ENCODE peak calls at places on chromosomes 6 and 20, in four cellular contexts. B is astrocyte of the spinal cord, J is GM20000, C is WERI-Rb-1. H is an unnamed sample.

GRCh38 chr6:35486005-35486925 is 10.6 kb downstream of the TEAD3 start:
- DNase-seq in B (no peak), C (peak; percentile 75), J (no peak), H (no peak)

GRCh38 chr20:57547250-57547649 is 13.7 kb upstream of the PCK1 start:
- DNase-seq in C (no peak), B (no peak), J (no peak), H (no peak)

GRCh38 chr6:34052918-34053608 is 92.8 kb downstream of the GRM4 start:
- DNase-seq in B (no peak), J (no peak), C (no peak), H (no peak)

GRCh38 chr6:41037107-41037900 is 1.7 kb downstream of the UNC5CL start:
- DNase-seq in C (no peak), B (no peak), J (no peak), H (no peak)

GRCh38 chr6:140779341-140779740 is 1353.4 kb upstream of the GJE1 start:
- DNase-seq in C (no peak), J (no peak), B (no peak), H (no peak)

GRCh38 chr20:38109657-38110524 is 55.2 kb downstream of the TGM2 start:
- DNase-seq in B (peak; percentile 95), J (no peak), C (no peak), H (no peak)

GRCh38 chr20:431012-431904 is 23.2 kb downstream of the RBCK1 start:
- DNase-seq in C (peak; percentile 85), B (peak; percentile 68), J (peak; percentile 35), H (no peak)

GRCh38 chr6:157669747-157670216 is 153.3 kb upstream of the SNX9 start:
- DNase-seq in J (no peak), C (peak; percentile 42), B (peak; percentile 73), H (no peak)

GRCh38 chr6:63440057-63440456 is 120.3 kb upstream of the LGSN start:
- DNase-seq in C (no peak), J (no peak), B (no peak), H (peak; percentile 23)

GRCh38 chr6:31883699-31884098 is 4.9 kb upstream of the SLC44A4 start:
- DNase-seq in C (no peak), J (no peak), B (no peak), H (no peak)

GRCh38 chr20:62736026-62736406 is 27.4 kb downstream of the NTSR1 start:
- DNase-seq in J (no peak), B (no peak), C (no peak), H (no peak)

GRCh38 chr6:158417760-158418098 is 105.5 kb downstream of the TULP4 start:
- DNase-seq in C (no peak), B (peak; percentile 79), J (no peak), H (no peak)

GRCh38 chr6:114194362-114195343 is 148.2 kb downstream of the HS3ST5 start:
- DNase-seq in C (no peak), B (peak; percentile 47), J (no peak), H (no peak)

GRCh38 chr6:170152111-170152926 is 138.6 kb downstream of the DLL1 start:
- DNase-seq in B (peak; percentile 31), J (no peak), C (no peak), H (no peak)

GRCh38 chr6:82740066-82740465 is 325.6 kb downstream of the UBE3D start:
- DNase-seq in C (no peak), J (no peak), B (no peak), H (no peak)

GRCh38 chr6:391559-392440 is at the start of gene IRF4:
- DNase-seq in C (no peak), J (peak; percentile 97), B (no peak), H (peak; percentile 95)

GRCh38 chr20:1330075-1330830 is 1.3 kb upstream of the SDCBP2 start:
- DNase-seq in C (no peak), J (no peak), B (no peak), H (no peak)

GRCh38 chr6:21005816-21006553 is 471.7 kb downstream of the CDKAL1 start:
- DNase-seq in C (no peak), J (no peak), B (peak; percentile 93), H (no peak)

GRCh38 chr6:105821027-105821426 is 265.1 kb upstream of the PRDM1 start:
- DNase-seq in C (no peak), B (no peak), J (no peak), H (no peak)

GRCh38 chr6:48775157-48775556 is 664.2 kb upstream of the PTCHD4 start:
- DNase-seq in C (no peak), J (no peak), B (peak; percentile 3), H (no peak)

GRCh38 chr6:1396952-1397868 is 7.8 kb downstream of the FOXF2 start:
- DNase-seq in B (peak; percentile 80), J (peak; percentile 89), C (peak; percentile 81), H (peak; percentile 87)

GRCh38 chr6:29649701-29650673 is 6.9 kb upstream of the MOG start:
- DNase-seq in C (peak; percentile 100), J (peak; percentile 94), B (peak; percentile 94), H (peak; percentile 97)

GRCh38 chr20:8464368-8464767 is 332.3 kb downstream of the PLCB1 start:
- DNase-seq in J (no peak), B (peak; percentile 19), C (no peak), H (no peak)

GRCh38 chr6:140544431-140544830 is 1170.0 kb upstream of the CITED2 start:
- DNase-seq in C (no peak), J (no peak), B (no peak), H (no peak)

DNA sequence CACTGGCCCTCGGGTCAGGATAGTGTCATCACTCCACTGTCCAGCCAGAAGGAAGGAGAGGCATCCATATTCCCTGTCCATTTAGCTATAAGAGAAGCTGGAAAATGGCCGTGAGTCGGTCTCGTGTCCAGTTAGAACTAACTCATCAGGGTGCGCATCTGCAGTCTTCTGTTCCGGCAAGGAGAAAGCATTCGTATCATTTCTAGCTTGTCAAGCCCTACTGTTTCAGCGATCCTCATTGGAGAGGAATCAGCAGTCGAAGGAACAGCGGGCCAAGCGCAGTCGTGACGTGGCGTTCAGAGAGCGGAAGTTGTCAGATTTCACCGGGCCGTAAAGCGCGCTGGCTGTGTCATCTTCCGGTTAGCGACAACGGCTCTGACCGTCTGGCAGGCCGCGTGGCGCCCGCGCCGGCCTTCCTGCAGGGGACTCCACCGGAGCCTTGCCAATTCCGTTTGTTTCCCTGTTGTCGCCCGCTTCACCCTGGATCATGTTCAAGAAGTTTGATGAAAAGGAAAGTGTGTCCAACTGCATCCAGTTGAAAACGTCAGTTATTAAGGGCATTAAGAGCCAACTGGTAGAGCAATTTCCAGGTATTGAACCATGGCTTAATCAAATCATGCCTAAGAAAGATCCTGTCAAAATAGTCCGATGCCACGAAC is 32.9 kb downstream of the HM13 start:
- DNase-seq in J (peak; percentile 78), B (peak; percentile 89), C (peak; percentile 78), H (peak; percentile 85)
- TF ChIP-seq CTCF in J (no peak), B (no peak), C (no peak), H (no peak)

GRCh38 chr6:143962644-143962929 is 45.5 kb downstream of the PLAGL1 start:
- DNase-seq in C (peak; percentile 22), B (peak; percentile 73), J (no peak), H (no peak)
- TF ChIP-seq CTCF in C (peak; percentile 42), B (peak; percentile 55), J (no peak), H (no peak)

DNA sequence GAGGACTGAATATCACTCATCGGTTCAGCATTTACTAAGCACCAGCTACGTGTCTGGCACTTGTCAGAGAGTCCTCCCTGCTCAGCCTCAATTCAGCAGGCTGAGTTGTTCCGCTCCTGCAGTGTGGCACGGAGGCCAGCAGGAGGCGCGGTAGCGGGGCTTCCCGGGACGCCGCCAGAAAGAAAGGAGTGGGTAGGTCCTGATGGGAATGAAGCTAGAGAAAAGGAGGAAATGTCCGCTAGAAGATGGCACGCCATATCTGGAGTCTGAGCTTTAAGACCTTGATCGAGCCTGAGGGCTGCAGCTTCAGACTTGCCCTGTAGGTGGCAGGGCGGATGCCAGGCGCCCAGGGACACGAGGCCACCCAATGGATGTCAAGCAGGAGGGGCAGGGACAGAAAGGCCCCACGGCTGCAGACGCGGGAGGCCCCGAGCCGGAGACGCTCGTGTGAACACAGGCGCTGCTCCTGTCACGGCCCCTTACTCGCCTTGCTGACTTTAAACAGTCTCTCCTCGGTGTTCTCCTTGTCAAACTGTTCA is 18.7 kb downstream of the SERPINB6 start:
- DNase-seq in J (peak; percentile 42), B (peak; percentile 83), C (peak; percentile 96), H (peak; percentile 67)
- TF ChIP-seq CTCF in J (peak; percentile 38), B (peak; percentile 99), C (peak; percentile 93), H (no peak)

DNA sequence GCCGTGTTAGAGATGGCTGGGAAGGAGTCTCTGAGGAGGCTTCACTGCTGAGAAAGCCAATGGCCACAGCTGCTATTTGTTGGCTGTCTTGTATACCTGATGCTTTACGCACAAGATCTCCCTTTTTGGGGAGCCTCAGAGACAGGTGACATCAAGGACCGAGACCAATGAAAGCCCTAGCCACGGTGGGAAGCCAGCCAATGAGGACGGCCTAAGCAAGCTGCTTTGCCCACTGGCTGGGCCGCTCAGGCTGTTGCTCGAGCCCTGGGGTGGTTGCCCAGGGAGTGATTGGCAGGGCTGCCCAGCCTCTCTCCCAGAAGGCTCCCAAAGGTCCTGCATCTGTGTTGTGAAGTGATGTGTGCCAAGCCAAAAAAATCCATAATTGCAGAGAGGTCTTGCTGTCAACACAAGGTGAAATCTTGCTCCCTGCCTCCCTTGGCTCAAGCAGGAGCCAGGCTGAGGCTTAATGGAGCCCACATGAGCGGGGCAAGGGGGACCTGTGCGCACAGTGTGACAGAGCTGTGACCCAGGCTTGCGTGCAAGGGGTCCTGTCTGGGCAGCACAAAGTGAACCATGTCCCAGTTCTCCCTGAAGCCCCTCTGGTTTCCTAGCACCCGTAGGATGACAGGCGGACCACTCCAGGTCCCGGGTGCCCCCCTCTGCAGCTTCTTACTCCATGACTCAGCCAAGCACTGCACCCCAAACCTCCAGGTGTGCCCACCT is 4.3 kb downstream of the MMP24OS start:
- DNase-seq in J (no peak), B (no peak), C (no peak), H (no peak)
- TF ChIP-seq CTCF in J (no peak), B (no peak), C (no peak), H (no peak)

GRCh38 chr6:37821449-37821848 is 1.9 kb downstream of the ZFAND3 start:
- DNase-seq in J (no peak), B (no peak), C (no peak), H (no peak)

GRCh38 chr6:37822851-37823682 is 3.5 kb downstream of the ZFAND3 start:
- DNase-seq in B (peak; percentile 35), J (no peak), C (no peak), H (no peak)

GRCh38 chr6:37826993-37827392 is 7.5 kb downstream of the ZFAND3 start:
- DNase-seq in B (no peak), C (no peak), J (no peak), H (no peak)

GRCh38 chr6:37826188-37826587 is 6.7 kb downstream of the ZFAND3 start:
- DNase-seq in J (no peak), C (no peak), B (no peak), H (no peak)

GRCh38 chr6:37824170-37824569 is 4.6 kb downstream of the ZFAND3 start:
- DNase-seq in J (no peak), C (no peak), B (no peak), H (no peak)
- TF ChIP-seq CTCF in J (no peak), C (no peak), B (no peak), H (no peak)

H was measured in GM13976.